ENCODE peak calls at places on chromosomes 6 and 20, in five cellular contexts. C is HepG2, S is K562, V is endothelial cell of umbilical vein, L is GM12878. O is an unnamed sample.

GRCh38 chr20:17524551-17524950 is 6.6 kb downstream of the BFSP1 start:
- DNase-seq in S (no peak), L (no peak), V (no peak), C (no peak), O (no peak)

GRCh38 chr6:27863962-27864905 is 48.0 kb downstream of the OR2B2 start:
- DNase-seq in V (peak), C (no peak), L (no peak), S (no peak), O (no peak)

GRCh38 chr20:35093245-35093884 is 758 bp upstream of the TRPC4AP start:
- DNase-seq in L (no peak), V (peak), C (no peak), S (peak), O (peak)

GRCh38 chr6:4319992-4320683 is 184.8 kb upstream of the ECI2 start:
- DNase-seq in L (no peak), S (no peak), V (peak), C (no peak), O (peak)

GRCh38 chr6:2951723-2952122 is 19.6 kb downstream of the SERPINB6 start:
- DNase-seq in C (no peak), V (no peak), L (no peak), S (no peak), O (no peak)

GRCh38 chr6:169869301-169869700 is 117.9 kb downstream of the ERMARD start:
- DNase-seq in S (no peak), L (no peak), C (no peak), V (no peak), O (no peak)

GRCh38 chr6:113481441-113481840 is 375.7 kb upstream of the MARCKS start:
- DNase-seq in S (no peak), L (no peak), V (no peak), C (no peak), O (no peak)

GRCh38 chr6:3960754-3961361 is 111.7 kb downstream of the FAM50B start:
- DNase-seq in C (no peak), L (no peak), S (no peak), V (no peak), O (no peak)

GRCh38 chr6:36131517-36132220 is 1.4 kb downstream of the MAPK13 start:
- DNase-seq in L (peak), V (peak), C (peak), S (peak), O (no peak)

GRCh38 chr6:83633149-83633548 is 75.8 kb downstream of the SNAP91 start:
- DNase-seq in L (peak), C (no peak), S (no peak), V (no peak), O (no peak)

GRCh38 chr6:2034256-2034655 is 211.1 kb downstream of the GMDS start:
- DNase-seq in C (no peak), L (no peak), S (no peak), V (no peak), O (no peak)

GRCh38 chr6:12051861-12052368 is 39.8 kb downstream of the HIVEP1 start:
- DNase-seq in V (no peak), S (no peak), C (no peak), L (peak), O (no peak)

GRCh38 chr20:20664795-20665194 is 47.6 kb downstream of the RALGAPA2 start:
- DNase-seq in C (peak), S (no peak), L (no peak), V (peak), O (peak)

GRCh38 chr20:50110141-50111047 is 2.6 kb downstream of the UBE2V1 start:
- DNase-seq in S (no peak), L (peak), C (peak), V (peak), O (no peak)

GRCh38 chr20:46118481-46119020 is 437 bp downstream of the CD40 start:
- DNase-seq in V (peak), L (no peak), C (no peak), S (no peak), O (no peak)

GRCh38 chr20:40232288-40232687 is 456.7 kb downstream of the MAFB start:
- DNase-seq in L (no peak), C (no peak), S (no peak), V (no peak), O (no peak)

GRCh38 chr6:146892613-146893401 is 294.0 kb downstream of the ADGB start:
- DNase-seq in L (no peak), C (no peak), V (peak), S (peak), O (no peak)

GRCh38 chr6:128131566-128131965 is 230.7 kb upstream of the THEMIS start:
- DNase-seq in C (no peak), V (peak), S (no peak), L (no peak), O (no peak)

GRCh38 chr6:124792386-124792785 is 169.9 kb upstream of the RNF217 start:
- DNase-seq in V (no peak), C (no peak), L (no peak), S (no peak), O (no peak)

GRCh38 chr20:33609504-33609903 is 52.6 kb upstream of the C20orf144 start:
- DNase-seq in V (no peak), S (no peak), C (no peak), L (no peak), O (no peak)

GRCh38 chr6:6825986-6826901 is 237.7 kb downstream of the LY86 start:
- DNase-seq in S (no peak), V (peak), C (no peak), L (peak), O (no peak)

GRCh38 chr6:83808005-83808404 is 45.2 kb upstream of the RIPPLY2 start:
- DNase-seq in C (no peak), S (no peak), V (no peak), L (no peak), O (no peak)

GRCh38 chr20:57498425-57499400 is 26.2 kb downstream of the CTCFL start:
- DNase-seq in V (no peak), L (no peak), C (no peak), S (no peak), O (peak)

GRCh38 chr6:165552248-165552736 is 110.7 kb downstream of the PDE10A start:
- DNase-seq in V (no peak), C (no peak), S (no peak), L (no peak), O (no peak)

GRCh38 chr6:53547166-53547814 is 2.4 kb upstream of the GCLC start:
- DNase-seq in C (no peak), V (no peak), L (no peak), S (peak), O (no peak)

GRCh38 chr6:125357515-125358256 is 55.9 kb upstream of the HDDC2 start:
- DNase-seq in L (no peak), C (no peak), S (no peak), V (no peak), O (no peak)

GRCh38 chr6:33822575-33823395 is 19.0 kb upstream of the MLN start:
- DNase-seq in V (peak), S (peak), L (no peak), C (peak), O (peak)

GRCh38 chr6:29927841-29928388 is 14.4 kb upstream of the HLA-A start:
- DNase-seq in C (no peak), S (no peak), L (no peak), V (no peak), O (no peak)

GRCh38 chr6:17057322-17057721 is 44.5 kb upstream of the STMND1 start:
- DNase-seq in L (no peak), S (no peak), V (no peak), C (no peak), O (no peak)

GRCh38 chr20:15763344-15763743 is 809.9 kb downstream of the KIF16B start:
- DNase-seq in V (no peak), S (no peak), L (no peak), C (no peak), O (no peak)

GRCh38 chr6:39137235-39137634 is 22.2 kb upstream of the SAYSD1 start:
- DNase-seq in S (peak), C (peak), L (no peak), V (peak), O (peak)

GRCh38 chr6:158002951-158003853 is 21.5 kb downstream of the SYNJ2 start:
- DNase-seq in C (no peak), V (peak), L (no peak), S (no peak), O (no peak)

GRCh38 chr6:44733146-44733545 is 345.6 kb downstream of the CDC5L start:
- DNase-seq in S (no peak), C (no peak), V (no peak), L (no peak), O (no peak)

GRCh38 chr6:125558907-125559306 is 190.5 kb upstream of the HEY2 start:
- DNase-seq in C (no peak), S (no peak), L (no peak), V (no peak), O (no peak)

GRCh38 chr6:115120394-115120793 is 777.6 kb upstream of the HS3ST5 start:
- DNase-seq in L (no peak), S (no peak), V (no peak), C (no peak), O (no peak)

DNA sequence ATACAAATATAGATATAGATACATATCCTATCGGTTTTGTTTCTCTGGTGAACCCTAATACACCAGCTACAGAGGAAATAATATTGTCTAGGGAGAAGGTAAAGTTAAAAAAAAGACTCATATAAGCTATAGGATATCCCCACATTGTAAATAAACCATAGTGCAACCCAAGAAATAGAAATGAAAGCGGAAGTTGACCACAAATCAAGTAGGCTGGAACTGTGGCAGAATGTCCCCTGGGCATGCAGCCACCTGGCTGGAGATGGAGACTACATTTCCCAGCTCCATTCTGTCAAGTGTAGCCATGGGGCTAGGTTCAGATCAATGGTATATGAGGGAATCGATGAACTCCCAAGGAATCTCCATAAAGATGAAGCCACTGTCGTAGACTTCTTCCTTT is 70.1 kb upstream of the RPS6KA2 start:
- DNase-seq in L (no peak), C (no peak), S (no peak), V (no peak), O (no peak)
- H3K4me2 ChIP-seq in L (no peak), C (no peak), S (no peak), V (no peak), O (no peak)

DNA sequence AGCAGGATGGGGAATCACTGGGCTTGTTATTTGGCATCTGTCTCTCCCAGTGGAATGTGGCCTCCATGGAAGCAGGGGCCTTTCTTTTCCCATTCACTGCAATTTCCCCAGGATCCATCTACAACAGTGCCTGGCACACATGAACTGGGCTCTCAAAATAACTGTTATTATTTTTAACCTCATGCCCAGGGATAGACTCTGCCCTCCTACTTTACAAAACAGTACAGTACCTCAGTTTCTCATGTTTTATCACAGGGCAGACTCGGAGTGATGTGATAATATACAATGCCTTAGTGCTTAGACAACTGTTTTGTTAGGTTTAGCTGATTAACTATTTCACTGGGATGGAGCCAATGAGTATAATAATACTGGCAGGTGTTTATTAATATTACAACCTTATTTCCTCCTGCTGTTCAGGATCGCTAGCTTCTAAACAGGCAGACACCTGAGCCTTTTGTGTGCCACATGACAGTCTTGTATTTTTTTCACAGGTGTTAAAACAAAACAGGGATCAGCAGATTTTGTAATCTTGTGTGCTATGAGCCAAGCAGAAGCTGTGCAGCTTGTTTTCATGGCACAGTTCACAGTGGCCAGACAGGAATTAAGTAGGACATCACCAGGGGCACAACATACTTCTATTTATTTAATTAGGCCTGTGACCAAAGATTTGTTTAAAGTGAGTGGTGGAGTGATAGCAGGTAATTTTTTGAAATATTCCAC is 157.7 kb upstream of the EYA4 start:
- DNase-seq in C (no peak), L (no peak), V (no peak), S (no peak), O (no peak)
- TF ChIP-seq MYC in C (no peak), L (no peak), V (no peak), S (no peak), O (no peak)

GRCh38 chr20:48681882-48682426 is 145.8 kb downstream of the PREX1 start:
- DNase-seq in C (no peak), S (no peak), V (no peak), L (no peak), O (no peak)

GRCh38 chr20:48680650-48681049 is 147.1 kb downstream of the PREX1 start:
- DNase-seq in L (no peak), S (no peak), C (no peak), V (no peak), O (no peak)

GRCh38 chr20:48679011-48679410 is 148.8 kb downstream of the PREX1 start:
- DNase-seq in V (no peak), L (no peak), S (no peak), C (no peak), O (no peak)

GRCh38 chr20:48681201-48681881 is 146.5 kb downstream of the PREX1 start:
- DNase-seq in L (no peak), S (no peak), V (no peak), C (no peak), O (no peak)

GRCh38 chr20:48679603-48680002 is 148.2 kb downstream of the PREX1 start:
- DNase-seq in C (no peak), V (no peak), S (peak), L (no peak), O (peak)
- TF ChIP-seq POLR2A in C (no peak), V (no peak), S (no peak), L (no peak), O (no peak)

DNA sequence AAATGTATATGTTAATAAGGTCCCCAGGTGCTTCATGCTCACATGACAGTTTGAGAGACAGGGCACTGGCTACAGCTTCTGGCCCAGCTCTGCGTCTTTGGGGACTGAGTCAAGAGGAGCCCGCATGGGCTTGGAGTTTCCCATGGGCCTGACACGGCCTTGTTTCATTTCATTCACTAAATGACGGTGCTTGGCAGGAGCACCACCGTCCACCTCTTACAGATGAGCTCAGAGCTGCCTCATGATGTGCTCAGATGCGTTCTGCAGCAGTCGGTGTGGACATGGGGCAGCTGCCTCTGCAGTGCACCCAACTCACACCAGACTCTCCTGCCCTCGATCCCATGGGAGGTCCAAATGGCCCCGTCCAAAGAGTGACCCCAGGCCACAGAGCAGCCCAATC is 524.0 kb downstream of the CDH26 start:
- DNase-seq in L (no peak), V (no peak), S (no peak), C (no peak), O (no peak)
- H3K4me2 ChIP-seq in L (no peak), V (no peak), S (no peak), C (no peak), O (no peak)